ENCODE peak calls at places on chromosomes 6 and 20, in five cellular contexts. One of them, this sample, is unnamed.
A peak's percentile ranks its signal among the peaks of the same experiment; 100 is the strongest.

GRCh38 chr6:68876792-68877493 is 241.9 kb downstream of the ADGRB3 start:
- DNase-seq in activated T-helper 1 cell treated with Interleukin-2 at 50 U/mL for 16 hours: no peak
- DNase-seq in T-helper 1 cell: no peak
- DNase-seq in cardiac fibroblast: peak; percentile 42
- DNase-seq in SK-N-SH: no peak
- DNase-seq in this sample: no peak

GRCh38 chr20:4763776-4764525 is 42.2 kb downstream of the PRND start:
- DNase-seq in activated T-helper 1 cell treated with Interleukin-2 at 50 U/mL for 16 hours: no peak
- DNase-seq in cardiac fibroblast: no peak
- DNase-seq in SK-N-SH: no peak
- DNase-seq in T-helper 1 cell: no peak
- DNase-seq in this sample: no peak

GRCh38 chr20:4875578-4876067 is 125.7 kb downstream of the SLC23A2 start:
- DNase-seq in activated T-helper 1 cell treated with Interleukin-2 at 50 U/mL for 16 hours: no peak
- DNase-seq in T-helper 1 cell: no peak
- DNase-seq in SK-N-SH: no peak
- DNase-seq in cardiac fibroblast: no peak
- DNase-seq in this sample: no peak

GRCh38 chr6:43932259-43932900 is 162.4 kb downstream of the VEGFA start:
- DNase-seq in SK-N-SH: peak; percentile 5
- DNase-seq in activated T-helper 1 cell treated with Interleukin-2 at 50 U/mL for 16 hours: no peak
- DNase-seq in T-helper 1 cell: no peak
- DNase-seq in cardiac fibroblast: no peak
- DNase-seq in this sample: no peak

GRCh38 chr6:31898200-31899011 is 908 bp upstream of the EHMT2 start:
- DNase-seq in cardiac fibroblast: peak; percentile 52
- DNase-seq in activated T-helper 1 cell treated with Interleukin-2 at 50 U/mL for 16 hours: no peak
- DNase-seq in SK-N-SH: peak; percentile 44
- DNase-seq in T-helper 1 cell: no peak
- DNase-seq in this sample: no peak

GRCh38 chr6:76792394-76792793 is 670.9 kb downstream of the HTR1B start:
- DNase-seq in T-helper 1 cell: no peak
- DNase-seq in cardiac fibroblast: no peak
- DNase-seq in SK-N-SH: no peak
- DNase-seq in activated T-helper 1 cell treated with Interleukin-2 at 50 U/mL for 16 hours: no peak
- DNase-seq in this sample: no peak

GRCh38 chr6:12318749-12319148 is 28.6 kb downstream of the EDN1 start:
- DNase-seq in T-helper 1 cell: no peak
- DNase-seq in activated T-helper 1 cell treated with Interleukin-2 at 50 U/mL for 16 hours: no peak
- DNase-seq in SK-N-SH: no peak
- DNase-seq in cardiac fibroblast: no peak
- DNase-seq in this sample: no peak

GRCh38 chr20:3202965-3203314 is 1.5 kb downstream of the DDRGK1 start:
- DNase-seq in T-helper 1 cell: no peak
- DNase-seq in cardiac fibroblast: no peak
- DNase-seq in SK-N-SH: no peak
- DNase-seq in activated T-helper 1 cell treated with Interleukin-2 at 50 U/mL for 16 hours: no peak
- DNase-seq in this sample: no peak

GRCh38 chr6:41560440-41561192 is 14.4 kb downstream of the FOXP4 start:
- DNase-seq in T-helper 1 cell: peak; percentile 89
- DNase-seq in SK-N-SH: no peak
- DNase-seq in cardiac fibroblast: peak; percentile 51
- DNase-seq in activated T-helper 1 cell treated with Interleukin-2 at 50 U/mL for 16 hours: peak; percentile 79
- DNase-seq in this sample: peak; percentile 90

GRCh38 chr6:158220786-158221442 is 52.8 kb downstream of the GTF2H5 start:
- DNase-seq in activated T-helper 1 cell treated with Interleukin-2 at 50 U/mL for 16 hours: peak; percentile 59
- DNase-seq in T-helper 1 cell: peak; percentile 55
- DNase-seq in cardiac fibroblast: peak; percentile 84
- DNase-seq in SK-N-SH: peak; percentile 85
- DNase-seq in this sample: peak; percentile 92

GRCh38 chr20:23232679-23233308 is 117.8 kb upstream of the NXT1 start:
- DNase-seq in cardiac fibroblast: no peak
- DNase-seq in T-helper 1 cell: no peak
- DNase-seq in activated T-helper 1 cell treated with Interleukin-2 at 50 U/mL for 16 hours: no peak
- DNase-seq in SK-N-SH: no peak
- DNase-seq in this sample: no peak

This sample was measured in right cardiac atrium.